ENCODE peak calls at places on chromosomes 16 and 17, in four cellular contexts. One of them, this sample, is unnamed.

GRCh38 chr17:72972263-72972951 is 120.1 kb downstream of the SLC39A11 start:
- DNase-seq in K562: no peak
- DNase-seq in GM12891: no peak
- DNase-seq in GM12878: no peak
- DNase-seq in this sample: no peak

GRCh38 chr17:78541488-78542237 is 35.5 kb downstream of the DNAH17 start:
- DNase-seq in K562: peak; percentile 57
- DNase-seq in GM12891: no peak
- DNase-seq in GM12878: no peak
- DNase-seq in this sample: no peak

GRCh38 chr17:65683428-65683827 is 122.0 kb upstream of the AXIN2 start:
- DNase-seq in K562: no peak
- DNase-seq in GM12891: no peak
- DNase-seq in GM12878: no peak
- DNase-seq in this sample: no peak

GRCh38 chr17:45906927-45907622 is 12.7 kb downstream of the MAPT start:
- DNase-seq in K562: no peak
- DNase-seq in GM12891: no peak
- DNase-seq in GM12878: no peak
- DNase-seq in this sample: no peak

GRCh38 chr16:28932339-28933141 is 769 bp downstream of the CD19 start:
- DNase-seq in K562: no peak
- DNase-seq in GM12891: no peak
- DNase-seq in GM12878: no peak
- DNase-seq in this sample: no peak

GRCh38 chr17:81844327-81844851 is 9.5 kb upstream of the PPP1R27 start:
- DNase-seq in K562: no peak
- DNase-seq in GM12891: no peak
- DNase-seq in GM12878: no peak
- DNase-seq in this sample: peak; percentile 63

GRCh38 chr17:48003686-48004120 is 32.8 kb downstream of the CDK5RAP3 start:
- DNase-seq in K562: no peak
- DNase-seq in GM12891: no peak
- DNase-seq in GM12878: no peak
- DNase-seq in this sample: no peak

GRCh38 chr16:68416057-68417046 is 32.0 kb downstream of the SMPD3 start:
- DNase-seq in K562: no peak
- DNase-seq in GM12891: no peak
- DNase-seq in GM12878: no peak
- DNase-seq in this sample: no peak

GRCh38 chr17:27346228-27346899 is 52.5 kb downstream of the WSB1 start:
- DNase-seq in K562: no peak
- DNase-seq in GM12891: no peak
- DNase-seq in GM12878: no peak
- DNase-seq in this sample: no peak

GRCh38 chr17:63838586-63839184 is 3.8 kb downstream of the SMARCD2 start:
- DNase-seq in K562: no peak
- DNase-seq in GM12891: no peak
- DNase-seq in GM12878: no peak
- DNase-seq in this sample: no peak

GRCh38 chr16:12900599-12901203 is 697 bp upstream of the SHISA9 start:
- DNase-seq in K562: no peak
- DNase-seq in GM12891: no peak
- DNase-seq in GM12878: no peak
- DNase-seq in this sample: no peak

GRCh38 chr16:89172901-89173628 is 1.5 kb downstream of the CDH15 start:
- DNase-seq in K562: no peak
- DNase-seq in GM12891: no peak
- DNase-seq in GM12878: no peak
- DNase-seq in this sample: no peak

GRCh38 chr16:72092832-72093447 is 480 bp downstream of the TXNL4B start:
- DNase-seq in K562: no peak
- DNase-seq in GM12891: no peak
- DNase-seq in GM12878: no peak
- DNase-seq in this sample: peak; percentile 34

GRCh38 chr17:19304751-19305150 is 57.8 kb downstream of the B9D1 start:
- DNase-seq in K562: no peak
- DNase-seq in GM12891: no peak
- DNase-seq in GM12878: no peak
- DNase-seq in this sample: no peak

GRCh38 chr17:50363217-50364060 is 9.5 kb downstream of the MRPL27 start:
- DNase-seq in K562: no peak
- DNase-seq in GM12891: no peak
- DNase-seq in GM12878: no peak
- DNase-seq in this sample: no peak

DNA sequence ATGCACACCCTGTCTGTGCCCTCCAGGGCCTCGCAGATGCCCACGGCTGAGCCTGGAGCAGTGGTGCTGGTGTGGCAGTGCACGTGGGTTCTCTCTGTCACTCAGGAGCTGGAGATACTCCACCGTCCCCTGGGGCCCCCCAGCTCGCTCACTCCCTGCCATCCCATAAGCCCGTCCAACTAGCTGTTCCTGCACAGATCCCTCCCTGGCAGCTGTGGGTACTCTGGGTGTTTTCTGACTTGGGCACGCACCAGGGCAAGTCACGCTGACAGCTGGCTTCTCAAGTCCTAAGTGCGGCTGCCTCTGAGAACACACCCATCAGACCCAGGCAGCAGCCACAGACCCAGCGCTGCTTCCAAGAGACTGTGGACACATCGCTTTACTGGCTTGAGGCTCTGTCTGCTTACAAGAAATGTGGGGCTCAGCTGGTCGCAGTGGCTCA is 25.4 kb upstream of the ITGB4 start:
- DNase-seq in K562: no peak
- DNase-seq in GM12891: no peak
- DNase-seq in GM12878: no peak
- DNase-seq in this sample: no peak
- TF ChIP-seq POLR2AphosphoS5 in K562: no peak
- TF ChIP-seq POLR2AphosphoS5 in GM12891: no peak
- TF ChIP-seq POLR2AphosphoS5 in GM12878: no peak
- TF ChIP-seq POLR2AphosphoS5 in this sample: no peak

GRCh38 chr17:41667280-41668008 is 21.2 kb upstream of the EIF1 start:
- DNase-seq in K562: peak; percentile 39
- DNase-seq in GM12891: no peak
- DNase-seq in GM12878: no peak
- DNase-seq in this sample: no peak
- TF ChIP-seq SPI1 in K562: no peak
- TF ChIP-seq SPI1 in GM12891: no peak
- TF ChIP-seq SPI1 in GM12878: no peak
- TF ChIP-seq SPI1 in this sample: no peak

DNA sequence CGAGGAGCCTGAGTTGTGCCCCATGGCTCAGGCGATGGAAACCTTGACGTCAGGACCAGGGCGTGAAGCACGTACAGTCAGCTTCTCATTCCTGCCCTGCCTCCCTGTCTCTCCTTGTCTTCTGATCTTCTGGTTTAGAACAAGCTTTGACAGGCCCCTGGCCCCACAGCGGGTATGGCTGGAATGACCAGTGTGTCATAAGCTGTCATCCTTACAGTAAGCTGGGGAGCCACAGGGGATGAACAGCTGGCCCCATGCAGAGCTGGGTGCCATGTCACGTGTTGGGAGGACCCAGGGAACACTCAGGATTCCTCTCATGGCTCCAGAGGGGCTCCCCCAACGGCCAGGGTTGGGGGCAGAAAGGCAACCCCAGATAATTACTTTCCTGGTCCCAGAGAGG is 157.6 kb upstream of the PLCG2 start:
- DNase-seq in K562: no peak
- DNase-seq in GM12891: no peak
- DNase-seq in GM12878: no peak
- DNase-seq in this sample: no peak
- TF ChIP-seq POLR2AphosphoS5 in K562: no peak
- TF ChIP-seq POLR2AphosphoS5 in GM12891: no peak
- TF ChIP-seq POLR2AphosphoS5 in GM12878: no peak
- TF ChIP-seq POLR2AphosphoS5 in this sample: no peak

GRCh38 chr17:3763777-3764170 is 37.2 kb downstream of the ITGAE start:
- DNase-seq in K562: no peak
- DNase-seq in GM12891: no peak
- DNase-seq in GM12878: no peak
- DNase-seq in this sample: no peak
- TF ChIP-seq SPI1 in K562: no peak
- TF ChIP-seq SPI1 in GM12891: no peak
- TF ChIP-seq SPI1 in GM12878: no peak
- TF ChIP-seq SPI1 in this sample: no peak

GRCh38 chr17:39097537-39097936 is 53.9 kb downstream of the PLXDC1 start:
- DNase-seq in K562: no peak
- DNase-seq in GM12891: no peak
- DNase-seq in GM12878: no peak
- DNase-seq in this sample: no peak

GRCh38 chr17:39094607-39095308 is 56.7 kb downstream of the PLXDC1 start:
- DNase-seq in K562: no peak
- DNase-seq in GM12891: no peak
- DNase-seq in GM12878: no peak
- DNase-seq in this sample: no peak

GRCh38 chr17:39095309-39095686 is 56.1 kb downstream of the PLXDC1 start:
- DNase-seq in K562: no peak
- DNase-seq in GM12891: no peak
- DNase-seq in GM12878: no peak
- DNase-seq in this sample: no peak

GRCh38 chr17:39097159-39097519 is 54.3 kb downstream of the PLXDC1 start:
- DNase-seq in K562: no peak
- DNase-seq in GM12891: no peak
- DNase-seq in GM12878: no peak
- DNase-seq in this sample: no peak

GRCh38 chr17:39096435-39097158 is 54.8 kb downstream of the PLXDC1 start:
- DNase-seq in K562: no peak
- DNase-seq in GM12891: no peak
- DNase-seq in GM12878: no peak
- DNase-seq in this sample: peak; percentile 85
- TF ChIP-seq POLR2AphosphoS5 in K562: no peak
- TF ChIP-seq POLR2AphosphoS5 in GM12891: no peak
- TF ChIP-seq POLR2AphosphoS5 in GM12878: no peak
- TF ChIP-seq POLR2AphosphoS5 in this sample: peak; percentile 34

GRCh38 chr17:11986939-11987329 is 10.3 kb downstream of the ZNF18 start:
- DNase-seq in K562: peak; percentile 9
- DNase-seq in GM12891: no peak
- DNase-seq in GM12878: no peak
- DNase-seq in this sample: no peak
- TF ChIP-seq SPI1 in K562: no peak
- TF ChIP-seq SPI1 in GM12891: no peak
- TF ChIP-seq SPI1 in GM12878: no peak
- TF ChIP-seq SPI1 in this sample: no peak

DNA sequence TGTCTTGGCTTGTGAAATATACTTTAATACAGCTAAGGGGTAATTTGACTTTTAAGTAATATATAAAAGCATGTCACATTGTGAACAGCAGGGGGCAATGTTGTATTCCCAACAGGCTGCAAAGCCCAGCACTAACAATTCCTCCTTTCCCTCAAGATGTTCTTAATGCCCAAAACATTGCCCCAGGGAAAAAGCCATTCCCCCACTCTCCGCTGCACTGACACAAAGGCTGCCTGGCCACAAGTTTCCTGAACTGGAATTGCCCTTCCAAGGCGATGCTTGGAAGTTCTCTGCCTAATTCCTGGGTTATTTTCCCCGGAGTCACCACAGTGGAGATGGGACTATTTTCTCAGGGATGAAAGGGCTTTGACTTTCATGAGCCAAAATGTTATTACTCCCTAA is 27.2 kb downstream of the CLEC16A start:
- DNase-seq in K562: peak; percentile 40
- DNase-seq in GM12891: no peak
- DNase-seq in GM12878: no peak
- DNase-seq in this sample: peak; percentile 55
- TF ChIP-seq POLR2AphosphoS5 in K562: no peak
- TF ChIP-seq POLR2AphosphoS5 in GM12891: no peak
- TF ChIP-seq POLR2AphosphoS5 in GM12878: no peak
- TF ChIP-seq POLR2AphosphoS5 in this sample: no peak

GRCh38 chr17:40168262-40168832 is 8.9 kb upstream of the RAPGEFL1 start:
- DNase-seq in K562: peak; percentile 41
- DNase-seq in GM12891: no peak
- DNase-seq in GM12878: peak; percentile 15
- DNase-seq in this sample: peak; percentile 47
- TF ChIP-seq SPI1 in K562: no peak
- TF ChIP-seq SPI1 in GM12891: no peak
- TF ChIP-seq SPI1 in GM12878: no peak
- TF ChIP-seq SPI1 in this sample: no peak

DNA sequence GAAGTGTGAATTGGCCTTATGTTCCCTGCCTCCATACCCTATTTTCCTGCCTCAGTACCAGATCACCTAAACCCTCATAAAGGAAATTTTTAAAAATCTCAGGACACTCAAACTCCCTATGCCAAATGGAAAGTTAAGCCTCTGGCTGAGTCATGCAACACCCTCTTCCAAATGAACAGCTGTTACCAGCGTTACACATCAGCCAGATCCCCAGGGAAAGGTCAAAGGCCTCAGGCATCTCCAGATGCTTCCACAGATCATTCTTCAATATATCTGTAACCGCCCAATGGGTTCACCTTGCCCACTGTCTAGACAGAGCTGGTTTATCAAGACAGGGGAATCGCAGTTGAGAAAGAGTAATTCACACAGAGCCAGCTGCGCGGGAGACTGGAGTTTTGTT is 29.0 kb upstream of the SHCBP1 start:
- DNase-seq in K562: no peak
- DNase-seq in GM12891: no peak
- DNase-seq in GM12878: no peak
- DNase-seq in this sample: no peak
- TF ChIP-seq POLR2AphosphoS5 in K562: no peak
- TF ChIP-seq POLR2AphosphoS5 in GM12891: no peak
- TF ChIP-seq POLR2AphosphoS5 in GM12878: no peak
- TF ChIP-seq POLR2AphosphoS5 in this sample: no peak